ENCODE peak calls at places on chromosomes 11 and 22, in four cellular contexts. One of them, this sample, is unnamed.

GRCh38 chr22:32341122-32341740 is 16.4 kb upstream of the RFPL3 start:
- DNase-seq in H1: no peak
- DNase-seq in HepG2: no peak
- DNase-seq in K562: no peak
- DNase-seq in this sample: no peak

GRCh38 chr22:28417426-28417825 is 262.2 kb downstream of the TTC28 start:
- DNase-seq in H1: no peak
- DNase-seq in HepG2: no peak
- DNase-seq in K562: no peak
- DNase-seq in this sample: no peak

GRCh38 chr11:60454212-60454611 is 1.4 kb upstream of the MS4A1 start:
- DNase-seq in H1: no peak
- DNase-seq in HepG2: no peak
- DNase-seq in K562: no peak
- DNase-seq in this sample: no peak

GRCh38 chr22:48673806-48674500 is 1153.7 kb downstream of the BRD1 start:
- DNase-seq in H1: no peak
- DNase-seq in HepG2: no peak
- DNase-seq in K562: no peak
- DNase-seq in this sample: no peak

GRCh38 chr11:47917643-47918369 is 62.6 kb upstream of the PTPRJ start:
- DNase-seq in H1: no peak
- DNase-seq in HepG2: peak
- DNase-seq in K562: peak
- DNase-seq in this sample: peak

GRCh38 chr22:39992088-39992826 is 2.5 kb upstream of the FAM83F start:
- DNase-seq in H1: no peak
- DNase-seq in HepG2: no peak
- DNase-seq in K562: no peak
- DNase-seq in this sample: no peak

GRCh38 chr22:32528984-32529982 is 54.7 kb downstream of the FBXO7 start:
- DNase-seq in H1: peak
- DNase-seq in HepG2: peak
- DNase-seq in K562: peak
- DNase-seq in this sample: peak

GRCh38 chr11:87455180-87455579 is 417.4 kb downstream of the TMEM135 start:
- DNase-seq in H1: no peak
- DNase-seq in HepG2: no peak
- DNase-seq in K562: no peak
- DNase-seq in this sample: no peak

GRCh38 chr11:70547821-70548670 is 149.7 kb downstream of the CTTN start:
- DNase-seq in H1: no peak
- DNase-seq in HepG2: no peak
- DNase-seq in K562: no peak
- DNase-seq in this sample: no peak

GRCh38 chr22:25488244-25489020 is 76.0 kb upstream of the GRK3 start:
- DNase-seq in H1: no peak
- DNase-seq in HepG2: peak
- DNase-seq in K562: peak
- DNase-seq in this sample: no peak

GRCh38 chr11:78689558-78690153 is 115.0 kb upstream of the NARS2 start:
- DNase-seq in H1: no peak
- DNase-seq in HepG2: no peak
- DNase-seq in K562: no peak
- DNase-seq in this sample: no peak

GRCh38 chr11:77436501-77436900 is 37.4 kb downstream of the PAK1 start:
- DNase-seq in H1: no peak
- DNase-seq in HepG2: no peak
- DNase-seq in K562: no peak
- DNase-seq in this sample: no peak

GRCh38 chr11:77440678-77441077 is 33.2 kb downstream of the PAK1 start:
- DNase-seq in H1: no peak
- DNase-seq in HepG2: no peak
- DNase-seq in K562: no peak
- DNase-seq in this sample: no peak

GRCh38 chr11:77435972-77436371 is 37.9 kb downstream of the PAK1 start:
- DNase-seq in H1: no peak
- DNase-seq in HepG2: no peak
- DNase-seq in K562: no peak
- DNase-seq in this sample: no peak

GRCh38 chr11:77436969-77437368 is 36.9 kb downstream of the PAK1 start:
- DNase-seq in H1: no peak
- DNase-seq in HepG2: no peak
- DNase-seq in K562: no peak
- DNase-seq in this sample: no peak

GRCh38 chr11:77438487-77438886 is 35.4 kb downstream of the PAK1 start:
- DNase-seq in H1: no peak
- DNase-seq in HepG2: no peak
- DNase-seq in K562: no peak
- DNase-seq in this sample: no peak
- TF ChIP-seq JUN in H1: no peak
- TF ChIP-seq JUN in HepG2: no peak
- TF ChIP-seq JUN in K562: no peak
- TF ChIP-seq JUN in this sample: no peak

GRCh38 chr11:99256614-99257013 is 235.9 kb downstream of the CNTN5 start:
- DNase-seq in H1: no peak
- DNase-seq in HepG2: no peak
- DNase-seq in K562: no peak
- DNase-seq in this sample: no peak

GRCh38 chr11:99257131-99257530 is 236.4 kb downstream of the CNTN5 start:
- DNase-seq in H1: no peak
- DNase-seq in HepG2: peak
- DNase-seq in K562: no peak
- DNase-seq in this sample: no peak

DNA sequence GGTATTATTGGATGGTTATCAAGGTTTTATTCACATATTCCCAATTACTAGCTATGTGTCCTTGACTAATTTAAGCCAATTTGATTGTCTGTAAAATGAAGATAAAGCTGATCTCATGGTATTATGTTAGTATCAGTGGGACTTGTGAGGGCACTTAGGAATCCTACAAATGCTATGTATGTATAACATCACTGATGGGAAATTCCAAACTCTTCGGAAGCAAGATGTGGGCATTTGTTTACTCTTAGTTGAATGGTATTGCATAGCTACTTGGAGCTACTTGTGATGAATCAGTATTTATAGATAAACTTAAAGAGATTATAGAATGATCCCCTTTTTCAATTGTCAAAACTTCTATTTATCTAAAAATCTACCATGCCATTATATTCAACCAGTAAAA is 239.9 kb downstream of the CNTN5 start:
- DNase-seq in H1: no peak
- DNase-seq in HepG2: no peak
- DNase-seq in K562: no peak
- DNase-seq in this sample: no peak
- TF ChIP-seq ATF2 in H1: no peak
- TF ChIP-seq ATF2 in HepG2: no peak
- TF ChIP-seq ATF2 in K562: no peak
- TF ChIP-seq ATF2 in this sample: no peak

GRCh38 chr11:120834686-120835225 is 189.1 kb upstream of the TBCEL start:
- DNase-seq in H1: no peak
- DNase-seq in HepG2: no peak
- DNase-seq in K562: no peak
- DNase-seq in this sample: no peak
- TF ChIP-seq JUN in H1: no peak
- TF ChIP-seq JUN in HepG2: no peak
- TF ChIP-seq JUN in K562: no peak
- TF ChIP-seq JUN in this sample: no peak

GRCh38 chr11:2988996-2989395 is 3.1 kb downstream of the NAP1L4 start:
- DNase-seq in H1: no peak
- DNase-seq in HepG2: no peak
- DNase-seq in K562: no peak
- DNase-seq in this sample: no peak
- TF ChIP-seq ATF2 in H1: no peak
- TF ChIP-seq ATF2 in HepG2: no peak
- TF ChIP-seq ATF2 in K562: no peak
- TF ChIP-seq ATF2 in this sample: no peak

GRCh38 chr11:22688914-22689313 is 22.5 kb downstream of the GAS2 start:
- DNase-seq in H1: no peak
- DNase-seq in HepG2: peak
- DNase-seq in K562: no peak
- DNase-seq in this sample: no peak
- TF ChIP-seq JUN in H1: no peak
- TF ChIP-seq JUN in HepG2: no peak
- TF ChIP-seq JUN in K562: no peak
- TF ChIP-seq JUN in this sample: no peak